ENCODE peak calls at places on chromosomes 13 and 19, in nine cellular contexts. One of them, this sample, is unnamed. For H3K9me3 and H3K4me1, the result is how much of the 10 kb centered on the place peaks cover.

GRCh38 chr19:51124729-51125128 is at the start of gene SIGLEC9:
- DNase-seq in IMR-90: no peak
- DNase-seq in upper lobe of left lung: peak
- DNase-seq in uterus: no peak
- DNase-seq in transverse colon: peak
- DNase-seq in esophagus squamous epithelium: no peak
- DNase-seq in tibial nerve: peak
- DNase-seq in body of pancreas: no peak
- DNase-seq in A549: no peak
- DNase-seq in this sample: peak

GRCh38 chr19:16249826-16250434 is 52.2 kb downstream of the AP1M1 start:
- DNase-seq in A549: no peak
- DNase-seq in body of pancreas: no peak
- DNase-seq in tibial nerve: no peak
- DNase-seq in esophagus squamous epithelium: no peak
- DNase-seq in transverse colon: no peak
- DNase-seq in IMR-90: peak
- DNase-seq in uterus: no peak
- DNase-seq in upper lobe of left lung: no peak
- DNase-seq in this sample: no peak

GRCh38 chr13:113741101-113741731 is 17.8 kb upstream of the TMEM255B start:
- DNase-seq in transverse colon: no peak
- DNase-seq in body of pancreas: no peak
- DNase-seq in A549: no peak
- DNase-seq in IMR-90: no peak
- DNase-seq in upper lobe of left lung: no peak
- DNase-seq in esophagus squamous epithelium: no peak
- DNase-seq in uterus: no peak
- DNase-seq in tibial nerve: no peak
- DNase-seq in this sample: no peak

GRCh38 chr13:107376393-107377085 is 808.6 kb upstream of the ARGLU1 start:
- DNase-seq in esophagus squamous epithelium: no peak
- DNase-seq in transverse colon: no peak
- DNase-seq in IMR-90: peak
- DNase-seq in A549: no peak
- DNase-seq in body of pancreas: no peak
- DNase-seq in tibial nerve: no peak
- DNase-seq in uterus: no peak
- DNase-seq in upper lobe of left lung: no peak
- DNase-seq in this sample: no peak

GRCh38 chr19:55340144-55340783 is 588 bp downstream of the KMT5C start:
- DNase-seq in A549: no peak
- DNase-seq in upper lobe of left lung: no peak
- DNase-seq in tibial nerve: no peak
- DNase-seq in uterus: no peak
- DNase-seq in body of pancreas: no peak
- DNase-seq in IMR-90: no peak
- DNase-seq in transverse colon: peak
- DNase-seq in esophagus squamous epithelium: no peak
- DNase-seq in this sample: peak

GRCh38 chr13:52812941-52813340 is 35.5 kb downstream of the PCDH8 start:
- DNase-seq in transverse colon: no peak
- DNase-seq in uterus: no peak
- DNase-seq in IMR-90: no peak
- DNase-seq in tibial nerve: no peak
- DNase-seq in esophagus squamous epithelium: no peak
- DNase-seq in body of pancreas: no peak
- DNase-seq in A549: no peak
- DNase-seq in upper lobe of left lung: no peak
- DNase-seq in this sample: no peak

GRCh38 chr13:110615322-110616102 is at the start of gene NAXD:
- DNase-seq in tibial nerve: peak
- DNase-seq in transverse colon: peak
- DNase-seq in A549: peak
- DNase-seq in body of pancreas: peak
- DNase-seq in IMR-90: peak
- DNase-seq in upper lobe of left lung: peak
- DNase-seq in uterus: peak
- DNase-seq in esophagus squamous epithelium: peak
- DNase-seq in this sample: peak

GRCh38 chr19:36009220-36009619 is 607 bp upstream of the SYNE4 start:
- DNase-seq in esophagus squamous epithelium: no peak
- DNase-seq in body of pancreas: peak
- DNase-seq in IMR-90: peak
- DNase-seq in tibial nerve: peak
- DNase-seq in uterus: peak
- DNase-seq in upper lobe of left lung: peak
- DNase-seq in A549: peak
- DNase-seq in transverse colon: peak
- DNase-seq in this sample: peak

GRCh38 chr19:7255631-7256030 is 38.6 kb downstream of the INSR start:
- DNase-seq in transverse colon: no peak
- DNase-seq in A549: no peak
- DNase-seq in uterus: no peak
- DNase-seq in tibial nerve: no peak
- DNase-seq in IMR-90: no peak
- DNase-seq in upper lobe of left lung: no peak
- DNase-seq in esophagus squamous epithelium: no peak
- DNase-seq in body of pancreas: no peak
- DNase-seq in this sample: no peak

GRCh38 chr13:35470671-35471465 is 5.6 kb downstream of the MAB21L1 start:
- DNase-seq in upper lobe of left lung: no peak
- DNase-seq in body of pancreas: no peak
- DNase-seq in A549: no peak
- DNase-seq in uterus: peak
- DNase-seq in IMR-90: peak
- DNase-seq in tibial nerve: peak
- DNase-seq in transverse colon: peak
- DNase-seq in esophagus squamous epithelium: no peak
- DNase-seq in this sample: no peak

GRCh38 chr13:28467886-28468519 is 26.9 kb downstream of the FLT1 start:
- DNase-seq in upper lobe of left lung: no peak
- DNase-seq in transverse colon: no peak
- DNase-seq in body of pancreas: no peak
- DNase-seq in uterus: no peak
- DNase-seq in tibial nerve: no peak
- DNase-seq in esophagus squamous epithelium: no peak
- DNase-seq in IMR-90: no peak
- DNase-seq in A549: no peak
- DNase-seq in this sample: no peak

GRCh38 chr19:41893899-41894298 is 10.9 kb downstream of the ARHGEF1 start:
- DNase-seq in tibial nerve: no peak
- DNase-seq in upper lobe of left lung: no peak
- DNase-seq in transverse colon: no peak
- DNase-seq in body of pancreas: no peak
- DNase-seq in uterus: no peak
- DNase-seq in A549: no peak
- DNase-seq in esophagus squamous epithelium: no peak
- DNase-seq in IMR-90: peak
- DNase-seq in this sample: no peak

GRCh38 chr19:18254546-18255500 is 19.4 kb downstream of the IQCN start:
- DNase-seq in A549: no peak
- DNase-seq in body of pancreas: peak
- DNase-seq in IMR-90: no peak
- DNase-seq in upper lobe of left lung: peak
- DNase-seq in tibial nerve: no peak
- DNase-seq in uterus: no peak
- DNase-seq in esophagus squamous epithelium: no peak
- DNase-seq in transverse colon: peak
- DNase-seq in this sample: no peak

GRCh38 chr13:83151308-83151660 is 731.0 kb downstream of the SLITRK1 start:
- DNase-seq in tibial nerve: no peak
- DNase-seq in uterus: no peak
- DNase-seq in IMR-90: peak
- DNase-seq in transverse colon: no peak
- DNase-seq in esophagus squamous epithelium: no peak
- DNase-seq in body of pancreas: no peak
- DNase-seq in A549: no peak
- DNase-seq in upper lobe of left lung: no peak
- DNase-seq in this sample: no peak

GRCh38 chr19:10158485-10158884 is 36.3 kb downstream of the DNMT1 start:
- DNase-seq in upper lobe of left lung: no peak
- DNase-seq in uterus: no peak
- DNase-seq in transverse colon: no peak
- DNase-seq in esophagus squamous epithelium: no peak
- DNase-seq in A549: no peak
- DNase-seq in IMR-90: no peak
- DNase-seq in tibial nerve: no peak
- DNase-seq in body of pancreas: no peak
- DNase-seq in this sample: no peak

GRCh38 chr13:27375686-27376326 is 48.6 kb upstream of the GTF3A start:
- DNase-seq in A549: peak
- DNase-seq in IMR-90: peak
- DNase-seq in uterus: peak
- DNase-seq in upper lobe of left lung: peak
- DNase-seq in esophagus squamous epithelium: no peak
- DNase-seq in transverse colon: peak
- DNase-seq in tibial nerve: peak
- DNase-seq in body of pancreas: peak
- DNase-seq in this sample: no peak

GRCh38 chr19:51542699-51543098 is 11.2 kb upstream of the SIGLEC6 start:
- DNase-seq in tibial nerve: no peak
- DNase-seq in body of pancreas: no peak
- DNase-seq in transverse colon: no peak
- DNase-seq in A549: no peak
- DNase-seq in upper lobe of left lung: no peak
- DNase-seq in esophagus squamous epithelium: no peak
- DNase-seq in IMR-90: no peak
- DNase-seq in uterus: no peak
- DNase-seq in this sample: peak

GRCh38 chr19:48659768-48660167 is 13.0 kb downstream of the NTN5 start:
- DNase-seq in upper lobe of left lung: peak
- DNase-seq in A549: no peak
- DNase-seq in esophagus squamous epithelium: no peak
- DNase-seq in uterus: no peak
- DNase-seq in transverse colon: no peak
- DNase-seq in body of pancreas: no peak
- DNase-seq in IMR-90: no peak
- DNase-seq in tibial nerve: no peak
- DNase-seq in this sample: no peak

GRCh38 chr19:44757735-44758505 is 9.4 kb downstream of the BCL3 start:
- DNase-seq in uterus: peak
- DNase-seq in A549: no peak
- DNase-seq in transverse colon: peak
- DNase-seq in body of pancreas: peak
- DNase-seq in esophagus squamous epithelium: no peak
- DNase-seq in upper lobe of left lung: peak
- DNase-seq in IMR-90: peak
- DNase-seq in tibial nerve: peak
- DNase-seq in this sample: no peak

GRCh38 chr19:53876651-53877224 is 5.3 kb upstream of the PRKCG start:
- DNase-seq in A549: no peak
- DNase-seq in tibial nerve: no peak
- DNase-seq in esophagus squamous epithelium: no peak
- DNase-seq in body of pancreas: no peak
- DNase-seq in IMR-90: no peak
- DNase-seq in uterus: no peak
- DNase-seq in transverse colon: no peak
- DNase-seq in upper lobe of left lung: no peak
- DNase-seq in this sample: no peak
- TF ChIP-seq POLR2A in A549: no peak
- TF ChIP-seq POLR2A in tibial nerve: no peak
- TF ChIP-seq POLR2A in esophagus squamous epithelium: no peak
- TF ChIP-seq POLR2A in body of pancreas: no peak
- TF ChIP-seq POLR2A in IMR-90: peak
- TF ChIP-seq POLR2A in uterus: no peak
- TF ChIP-seq POLR2A in transverse colon: no peak
- TF ChIP-seq POLR2A in upper lobe of left lung: no peak
- TF ChIP-seq POLR2A in this sample: no peak

DNA sequence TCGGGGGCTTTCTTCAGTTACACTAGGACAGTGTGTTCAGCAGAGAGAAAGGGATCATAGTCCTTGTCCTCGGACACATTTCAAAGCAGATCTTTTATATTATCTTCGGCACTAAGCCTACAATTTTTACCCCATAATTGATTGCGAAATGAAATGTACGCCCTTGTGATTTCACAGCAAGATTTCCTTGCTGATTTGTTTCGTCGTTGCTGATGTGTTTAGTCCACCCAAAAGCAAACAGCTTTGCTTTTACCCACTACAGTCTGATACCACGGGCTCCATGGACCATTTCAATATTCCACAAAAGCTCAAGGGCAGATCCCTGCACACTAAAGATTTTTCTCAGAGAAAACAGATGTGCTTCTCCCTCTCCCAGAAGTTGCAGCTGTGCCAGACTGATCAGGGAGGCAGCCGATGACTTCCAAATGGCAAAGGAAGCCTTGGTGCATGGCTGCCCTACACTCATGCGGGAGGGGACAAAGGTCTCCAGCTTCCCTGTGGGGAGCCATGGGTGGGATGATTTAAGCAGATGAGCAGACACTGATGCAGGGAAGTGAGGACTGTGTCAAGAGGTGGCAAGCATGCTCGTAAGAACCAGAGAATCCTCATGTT is 81.2 kb downstream of the STK24 start:
- DNase-seq in A549: no peak
- DNase-seq in transverse colon: no peak
- DNase-seq in tibial nerve: no peak
- DNase-seq in upper lobe of left lung: no peak
- DNase-seq in uterus: no peak
- DNase-seq in esophagus squamous epithelium: no peak
- DNase-seq in IMR-90: no peak
- DNase-seq in body of pancreas: no peak
- DNase-seq in this sample: no peak
- H3K9me3 ChIP-seq in A549: under half
- H3K9me3 ChIP-seq in transverse colon: under half
- H3K9me3 ChIP-seq in tibial nerve: under half
- H3K9me3 ChIP-seq in upper lobe of left lung: under half
- H3K9me3 ChIP-seq in uterus: under half
- H3K9me3 ChIP-seq in esophagus squamous epithelium: under half
- H3K9me3 ChIP-seq in IMR-90: under half
- H3K9me3 ChIP-seq in body of pancreas: under half
- H3K9me3 ChIP-seq in this sample: under half

DNA sequence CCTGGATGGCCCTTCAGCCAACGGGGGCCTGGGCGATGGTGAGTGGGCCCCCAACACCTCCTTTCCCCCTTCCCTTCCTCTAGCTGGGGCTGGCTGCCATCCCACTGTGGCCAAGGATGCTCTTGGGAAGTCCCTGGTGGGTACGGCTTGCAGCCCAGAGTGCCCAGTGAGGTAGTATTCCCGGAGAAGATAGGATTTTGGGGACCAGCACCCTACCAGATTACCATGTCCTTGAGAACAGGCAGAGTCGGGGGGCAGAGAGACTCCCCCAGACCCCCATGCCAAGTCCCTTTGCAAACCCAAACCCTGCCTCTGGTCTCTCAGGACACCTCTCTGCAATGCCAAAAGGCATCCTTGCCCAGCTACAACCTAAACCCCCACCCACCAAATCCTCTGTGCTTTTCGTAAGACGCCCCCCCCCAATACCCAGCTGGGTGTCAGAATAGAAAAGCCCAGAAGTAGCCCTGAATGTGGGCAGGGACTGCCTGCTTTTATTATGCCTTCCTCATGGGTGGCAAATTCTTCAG is 1.7 kb downstream of the HIF3A start:
- DNase-seq in transverse colon: no peak
- DNase-seq in body of pancreas: no peak
- DNase-seq in upper lobe of left lung: peak
- DNase-seq in A549: no peak
- DNase-seq in esophagus squamous epithelium: no peak
- DNase-seq in uterus: no peak
- DNase-seq in tibial nerve: no peak
- DNase-seq in IMR-90: no peak
- DNase-seq in this sample: no peak
- H3K4me1 ChIP-seq in transverse colon: half or more
- H3K4me1 ChIP-seq in body of pancreas: half or more
- H3K4me1 ChIP-seq in upper lobe of left lung: half or more
- H3K4me1 ChIP-seq in A549: under half
- H3K4me1 ChIP-seq in esophagus squamous epithelium: under half
- H3K4me1 ChIP-seq in uterus: under half
- H3K4me1 ChIP-seq in tibial nerve: under half
- H3K4me1 ChIP-seq in IMR-90: under half
- H3K4me1 ChIP-seq in this sample: under half

GRCh38 chr13:22114630-22115311 is 443.9 kb downstream of the FGF9 start:
- DNase-seq in IMR-90: peak
- DNase-seq in A549: no peak
- DNase-seq in tibial nerve: peak
- DNase-seq in body of pancreas: no peak
- DNase-seq in upper lobe of left lung: peak
- DNase-seq in uterus: no peak
- DNase-seq in transverse colon: no peak
- DNase-seq in esophagus squamous epithelium: no peak
- DNase-seq in this sample: no peak
- TF ChIP-seq POLR2A in IMR-90: no peak
- TF ChIP-seq POLR2A in A549: no peak
- TF ChIP-seq POLR2A in tibial nerve: no peak
- TF ChIP-seq POLR2A in body of pancreas: no peak
- TF ChIP-seq POLR2A in upper lobe of left lung: no peak
- TF ChIP-seq POLR2A in uterus: no peak
- TF ChIP-seq POLR2A in transverse colon: no peak
- TF ChIP-seq POLR2A in esophagus squamous epithelium: no peak
- TF ChIP-seq POLR2A in this sample: no peak